ENCODE peak calls at places on chromosomes 4 and X, in seven cellular contexts. S, L, J, W, E, M and Q are unnamed samples.

GRCh38 chrX:150486011-150486410 is 82.4 kb upstream of the MTM1 start:
- DNase-seq in S (peak), L (peak), J (peak), W (peak), E (peak), M (peak), Q (peak)

GRCh38 chr4:56728512-56728911 is 47.4 kb upstream of the HOPX start:
- DNase-seq in S (peak), L (peak), J (no peak), W (no peak), E (peak), M (peak), Q (no peak)

GRCh38 chrX:109732780-109733657 is at the start of gene ACSL4:
- DNase-seq in S (peak), L (peak), J (peak), W (peak), E (peak), M (peak), Q (peak)

GRCh38 chr4:54954656-54955388 is 170.6 kb downstream of the KDR start:
- DNase-seq in S (no peak), L (no peak), J (no peak), W (no peak), E (no peak), M (no peak), Q (no peak)

GRCh38 chr4:52910115-52910514 is 48.0 kb downstream of the RASL11B start:
- DNase-seq in S (no peak), L (no peak), J (no peak), W (no peak), E (no peak), M (no peak), Q (no peak)

GRCh38 chrX:85569691-85570090 is 190.2 kb upstream of the POF1B start:
- DNase-seq in S (no peak), L (no peak), J (no peak), W (no peak), E (no peak), M (no peak), Q (no peak)

GRCh38 chrX:71111141-71111843 is at the start of gene IL2RG:
- DNase-seq in S (peak), L (no peak), J (no peak), W (no peak), E (no peak), M (no peak), Q (no peak)

GRCh38 chr4:39905656-39906055 is 72.1 kb downstream of the PDS5A start:
- DNase-seq in S (no peak), L (no peak), J (no peak), W (no peak), E (no peak), M (no peak), Q (no peak)

GRCh38 chr4:7342581-7343352 is 92.0 kb downstream of the PSAPL1 start:
- DNase-seq in S (no peak), L (no peak), J (no peak), W (no peak), E (no peak), M (no peak), Q (no peak)

GRCh38 chrX:8879750-8880149 is 78.6 kb upstream of the FAM9A start:
- DNase-seq in S (peak), L (peak), J (peak), W (peak), E (no peak), M (no peak), Q (peak)

GRCh38 chr4:170758988-170759387 is 669.2 kb upstream of the AADAT start:
- DNase-seq in S (no peak), L (no peak), J (no peak), W (no peak), E (no peak), M (no peak), Q (no peak)

GRCh38 chr4:48538358-48538757 is 48.3 kb downstream of the ZAR1 start:
- DNase-seq in S (no peak), L (no peak), J (no peak), W (no peak), E (no peak), M (no peak), Q (no peak)

GRCh38 chr4:7238300-7238960 is 46.1 kb downstream of the SORCS2 start:
- DNase-seq in S (no peak), L (no peak), J (no peak), W (peak), E (no peak), M (no peak), Q (no peak)

GRCh38 chr4:75849459-75849858 is 52.8 kb downstream of the PPEF2 start:
- DNase-seq in S (no peak), L (no peak), J (peak), W (peak), E (no peak), M (no peak), Q (peak)

GRCh38 chr4:184395451-184395917 is 78.9 kb downstream of the IRF2 start:
- DNase-seq in S (no peak), L (no peak), J (no peak), W (no peak), E (no peak), M (no peak), Q (no peak)

GRCh38 chr4:3420956-3421355 is 20.8 kb upstream of the HGFAC start:
- DNase-seq in S (no peak), L (no peak), J (no peak), W (no peak), E (no peak), M (no peak), Q (no peak)

GRCh38 chr4:153497988-153498967 is 32.1 kb downstream of the TMEM131L start:
- DNase-seq in S (no peak), L (peak), J (no peak), W (no peak), E (no peak), M (peak), Q (no peak)

GRCh38 chr4:54077812-54078211 is 13.4 kb upstream of the CHIC2 start:
- DNase-seq in S (no peak), L (peak), J (no peak), W (no peak), E (no peak), M (no peak), Q (no peak)

GRCh38 chrX:276588-277171 is 4.5 kb upstream of the PLCXD1 start:
- DNase-seq in S (peak), L (peak), J (peak), W (peak), E (peak), M (no peak), Q (peak)

GRCh38 chr4:43325220-43325967 is 432.9 kb downstream of the GRXCR1 start:
- DNase-seq in S (no peak), L (peak), J (no peak), W (no peak), E (no peak), M (no peak), Q (no peak)

GRCh38 chr4:11765849-11766453 is 337.3 kb upstream of the HS3ST1 start:
- DNase-seq in S (peak), L (peak), J (peak), W (peak), E (no peak), M (no peak), Q (peak)

GRCh38 chrX:69313622-69314290 is 148.5 kb upstream of the PJA1 start:
- DNase-seq in S (no peak), L (no peak), J (no peak), W (no peak), E (no peak), M (no peak), Q (no peak)

GRCh38 chr4:6394671-6395081 is 77.7 kb downstream of the PPP2R2C start:
- DNase-seq in S (no peak), L (no peak), J (no peak), W (no peak), E (no peak), M (no peak), Q (no peak)

GRCh38 chrX:22395372-22395771 is 122.7 kb downstream of the CBLL2 start:
- DNase-seq in S (no peak), L (peak), J (no peak), W (no peak), E (no peak), M (no peak), Q (no peak)

GRCh38 chr4:98557497-98557896 is 100.9 kb downstream of the TSPAN5 start:
- DNase-seq in S (no peak), L (peak), J (no peak), W (no peak), E (no peak), M (no peak), Q (no peak)
- TF ChIP-seq CTCF in S (no peak), L (no peak), J (no peak), W (no peak), E (no peak), M (no peak), Q (no peak)

DNA sequence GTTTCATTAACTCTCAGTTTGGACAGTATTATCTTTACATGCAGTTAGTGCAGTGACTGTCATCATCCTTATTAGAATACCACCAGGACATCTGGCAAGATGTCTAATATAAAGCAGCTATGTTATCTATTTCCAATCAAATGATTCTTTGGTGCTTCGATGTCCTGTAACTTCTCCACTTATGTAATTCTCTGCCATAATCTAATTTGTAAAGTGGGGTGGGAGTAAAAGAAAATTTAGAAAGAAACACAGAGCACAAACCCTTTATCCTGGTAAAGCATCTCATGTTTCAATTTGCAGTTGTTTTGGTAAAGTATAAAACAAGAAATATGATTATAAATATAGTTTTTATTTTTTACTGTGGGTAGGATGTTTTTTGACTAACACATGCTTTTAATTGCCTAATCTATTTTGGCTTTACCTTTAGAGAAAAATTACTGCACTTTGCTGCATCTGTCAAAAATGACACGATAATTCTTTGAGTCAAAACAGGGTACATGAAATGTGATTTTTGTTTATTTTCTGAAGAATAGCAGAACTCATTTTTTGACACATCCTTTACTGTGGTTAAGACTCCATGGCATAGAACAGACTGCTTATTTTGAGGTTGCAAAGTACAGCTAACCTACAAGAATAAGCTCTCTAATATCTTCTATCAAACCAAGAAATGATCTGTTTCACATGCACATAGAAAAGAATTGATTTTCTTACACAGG is 382.9 kb downstream of the RPA4 start:
- DNase-seq in S (no peak), L (no peak), J (no peak), W (no peak), E (no peak), M (no peak), Q (no peak)
- TF ChIP-seq CTCF in S (no peak), L (no peak), J (no peak), W (no peak), E (no peak), M (no peak), Q (no peak)

GRCh38 chrX:30635630-30636029 is 17.6 kb upstream of the GK start:
- DNase-seq in S (no peak), L (peak), J (no peak), W (no peak), E (no peak), M (no peak), Q (no peak)
- TF ChIP-seq CTCF in S (peak), L (peak), J (peak), W (peak), E (no peak), M (no peak), Q (peak)

DNA sequence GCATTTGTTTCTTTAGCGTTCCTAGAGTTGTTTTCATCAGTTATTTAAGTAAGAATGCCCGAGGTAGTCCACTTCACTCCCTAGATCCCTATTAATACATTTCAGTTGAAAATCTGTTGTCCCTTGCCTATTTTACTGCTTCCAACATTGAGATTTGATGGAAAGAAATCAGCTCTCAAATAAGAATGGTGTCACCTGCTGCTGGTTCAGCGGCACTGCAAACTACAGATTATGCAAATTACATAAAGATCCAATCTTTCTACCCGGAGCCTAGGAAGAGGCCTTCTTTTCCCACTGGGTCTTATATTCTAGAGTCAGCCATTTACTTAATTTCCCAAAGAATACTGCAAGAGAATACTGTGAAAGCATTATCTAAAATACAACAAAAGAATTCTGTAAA is 597.6 kb upstream of the MAGEB2 start:
- DNase-seq in S (no peak), L (no peak), J (no peak), W (peak), E (no peak), M (peak), Q (no peak)
- TF ChIP-seq CTCF in S (no peak), L (peak), J (peak), W (peak), E (no peak), M (peak), Q (no peak)

GRCh38 chr4:85446462-85446861 is 28.5 kb upstream of the ARHGAP24 start:
- DNase-seq in S (no peak), L (no peak), J (no peak), W (no peak), E (no peak), M (no peak), Q (no peak)

GRCh38 chr4:85452073-85452764 is 22.7 kb upstream of the ARHGAP24 start:
- DNase-seq in S (no peak), L (no peak), J (no peak), W (no peak), E (no peak), M (no peak), Q (no peak)

GRCh38 chr4:85445058-85445639 is 29.8 kb upstream of the ARHGAP24 start:
- DNase-seq in S (no peak), L (no peak), J (no peak), W (no peak), E (no peak), M (peak), Q (no peak)

DNA sequence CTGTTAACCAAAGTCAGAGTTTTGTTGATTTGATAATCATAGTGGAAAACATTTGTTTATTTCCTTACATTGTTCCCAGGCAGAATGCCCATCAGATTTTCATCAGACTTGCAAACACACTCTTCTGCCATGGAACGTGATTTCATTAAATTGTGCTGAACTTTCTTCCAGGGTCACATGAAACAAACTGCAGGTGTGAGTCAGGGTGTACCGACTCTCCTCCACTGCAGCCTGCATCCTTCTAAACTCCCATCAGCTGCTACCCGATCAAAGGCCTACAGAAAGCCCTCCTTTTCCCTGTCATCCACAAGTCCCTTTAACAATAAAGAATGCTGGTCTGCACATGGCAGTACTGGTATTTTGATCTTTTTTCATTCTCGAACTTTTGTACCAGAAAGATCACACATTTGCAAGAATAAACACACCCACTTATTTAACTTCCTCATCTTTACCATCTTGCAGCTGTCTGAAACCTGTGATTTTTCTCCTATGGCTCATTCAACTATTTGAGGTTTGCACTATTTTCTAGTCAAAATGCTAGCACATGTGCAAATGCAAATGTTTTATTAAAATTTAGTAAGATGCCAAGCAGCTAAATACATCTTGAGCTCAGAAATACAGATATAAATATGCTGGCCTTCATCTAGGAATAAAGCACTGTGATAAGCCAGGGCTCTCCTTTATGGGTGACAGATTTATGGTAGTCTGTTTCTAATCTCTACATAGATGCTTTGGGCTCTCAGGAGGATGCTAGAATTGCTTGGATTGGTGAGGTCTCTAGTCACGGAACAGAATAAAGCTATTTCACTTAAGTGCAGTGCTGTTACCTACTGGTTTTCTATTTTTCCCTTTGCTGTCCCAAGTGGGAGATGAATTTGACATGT is 25.8 kb upstream of the ARHGAP24 start:
- DNase-seq in S (no peak), L (no peak), J (no peak), W (no peak), E (no peak), M (no peak), Q (no peak)
- TF ChIP-seq CTCF in S (no peak), L (no peak), J (no peak), W (no peak), E (no peak), M (no peak), Q (no peak)

GRCh38 chrX:102840871-102841705 is 96.0 kb upstream of the RAB40AL start:
- DNase-seq in S (no peak), L (peak), J (no peak), W (peak), E (no peak), M (no peak), Q (no peak)
- TF ChIP-seq CTCF in S (no peak), L (peak), J (no peak), W (peak), E (no peak), M (no peak), Q (peak)

GRCh38 chr4:86247906-86248305 is 111.9 kb downstream of the MAPK10 start:
- DNase-seq in S (no peak), L (no peak), J (no peak), W (no peak), E (no peak), M (no peak), Q (no peak)
- TF ChIP-seq CTCF in S (no peak), L (no peak), J (no peak), W (no peak), E (no peak), M (no peak), Q (no peak)

GRCh38 chr4:80220711-80221110 is 23.4 kb downstream of the PRDM8 start:
- DNase-seq in S (no peak), L (no peak), J (no peak), W (no peak), E (no peak), M (no peak), Q (no peak)
- TF ChIP-seq CTCF in S (no peak), L (no peak), J (no peak), W (no peak), E (no peak), M (no peak), Q (no peak)

DNA sequence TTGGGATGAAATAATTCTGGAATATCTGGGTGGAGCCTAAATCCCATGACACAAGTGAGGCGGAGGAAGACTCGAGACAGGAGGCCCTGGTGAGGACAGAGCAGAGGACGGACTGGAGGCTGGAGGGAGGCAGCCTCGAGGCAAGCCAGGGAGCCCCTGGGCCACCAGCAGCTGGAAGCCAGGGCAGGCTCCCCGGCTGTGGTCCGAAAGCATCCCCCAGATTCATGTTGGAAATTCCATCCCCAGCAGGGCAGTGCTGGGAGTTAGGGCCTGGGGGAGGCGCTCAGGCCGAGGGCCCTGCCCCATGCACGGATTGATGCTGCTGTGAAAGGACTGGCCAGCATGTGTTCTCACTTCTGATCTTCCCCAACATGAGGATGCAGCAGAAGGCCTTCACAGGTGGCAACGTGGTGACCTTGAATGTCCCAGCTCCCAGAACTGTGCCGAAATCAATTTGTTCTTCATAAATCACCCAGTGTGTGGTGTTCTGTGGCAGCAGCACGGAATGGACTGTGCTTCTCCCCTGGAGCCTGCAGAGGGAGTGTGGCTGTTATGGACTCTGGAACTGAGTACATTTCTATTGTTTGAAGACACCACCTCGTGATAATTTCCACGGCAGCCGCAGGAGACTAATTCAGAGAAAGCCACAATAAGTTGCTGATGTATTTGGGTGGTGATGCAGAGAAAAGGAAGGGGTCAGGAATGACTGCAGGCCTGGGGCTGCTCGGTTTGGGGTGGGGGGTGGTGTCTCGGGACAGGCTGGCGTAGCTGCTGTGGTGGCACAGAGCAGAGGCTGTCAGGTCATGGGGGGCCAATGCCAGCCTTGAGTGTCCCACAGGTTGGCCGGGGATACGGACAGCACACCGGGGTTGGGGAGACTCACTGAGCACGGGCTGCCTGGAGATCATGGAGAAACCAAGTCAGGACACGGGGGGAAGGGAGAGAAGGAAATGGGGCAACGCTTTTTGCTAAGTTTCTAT is 56.9 kb downstream of the PCGF3 start:
- DNase-seq in S (peak), L (no peak), J (no peak), W (no peak), E (no peak), M (peak), Q (no peak)
- TF ChIP-seq CTCF in S (peak), L (peak), J (no peak), W (peak), E (no peak), M (peak), Q (no peak)